ENCODE peak calls at places on chromosomes 2 and 18, in eight cellular contexts. P, X, B, G, N, Q, E and M are unnamed samples.

GRCh38 chr18:28637897-28638296 is 461.0 kb upstream of the CDH2 start:
- DNase-seq in P (no peak), X (no peak), B (no peak), G (no peak), N (no peak), Q (no peak), E (no peak), M (no peak)

GRCh38 chr2:10331702-10332401 is 29.1 kb downstream of the HPCAL1 start:
- DNase-seq in P (peak; percentile 65), X (no peak), B (peak; percentile 68), G (no peak), N (no peak), Q (no peak), E (no peak), M (peak; percentile 78)

GRCh38 chr2:173720310-173720709 is 244.9 kb downstream of the SP3 start:
- DNase-seq in P (no peak), X (peak; percentile 22), B (no peak), G (no peak), N (peak; percentile 15), Q (no peak), E (no peak), M (no peak)

GRCh38 chr2:134377730-134378129 is 123.9 kb downstream of the MGAT5 start:
- DNase-seq in P (no peak), X (no peak), B (no peak), G (no peak), N (peak; percentile 34), Q (no peak), E (no peak), M (no peak)

GRCh38 chr2:25311866-25312575 is 29.7 kb downstream of the DNMT3A start:
- DNase-seq in P (no peak), X (no peak), B (no peak), G (peak; percentile 41), N (no peak), Q (no peak), E (no peak), M (no peak)

GRCh38 chr2:120734930-120735611 is 597 bp upstream of the GLI2 start:
- DNase-seq in P (no peak), X (no peak), B (no peak), G (no peak), N (no peak), Q (no peak), E (no peak), M (no peak)

GRCh38 chr2:4585057-4585635 is 881.8 kb downstream of the DCDC2C start:
- DNase-seq in P (no peak), X (no peak), B (no peak), G (no peak), N (no peak), Q (no peak), E (no peak), M (no peak)

GRCh38 chr18:45802814-45803492 is 22.5 kb upstream of the SIGLEC15 start:
- DNase-seq in P (no peak), X (no peak), B (peak; percentile 17), G (peak; percentile 96), N (peak; percentile 95), Q (no peak), E (no peak), M (no peak)

GRCh38 chr2:184780384-184780783 is 182.1 kb downstream of the ZNF804A start:
- DNase-seq in P (no peak), X (no peak), B (no peak), G (no peak), N (no peak), Q (no peak), E (no peak), M (no peak)